ENCODE peak calls at places on chromosomes 13 and 19, in nine cellular contexts. H is spleen, L is stomach, B is GM23338, F is sigmoid colon, T is H1, M is HCT116, O is HepG2, N is transverse colon. K is an unnamed sample.

GRCh38 chr13:69571606-69572323 is 535.9 kb upstream of the ATXN8OS start:
- DNase-seq in N (no peak), O (no peak), B (no peak), M (no peak), T (no peak), H (no peak), F (no peak), L (no peak), K (no peak)

GRCh38 chr19:48006762-48007161 is 12.3 kb downstream of the ELSPBP1 start:
- DNase-seq in T (peak; percentile 1), L (no peak), O (peak; percentile 15), F (no peak), B (peak; percentile 83), M (peak; percentile 32), N (no peak), H (no peak), K (no peak)

GRCh38 chr13:87669379-87669978 is 1.7 kb upstream of the SLITRK5 start:
- DNase-seq in B (peak; percentile 76), F (no peak), L (no peak), H (no peak), M (no peak), N (no peak), O (peak; percentile 9), T (no peak), K (no peak)

GRCh38 chr19:13149628-13150186 is 468 bp downstream of the STX10 start:
- DNase-seq in B (peak; percentile 76), H (peak; percentile 94), O (peak; percentile 37), L (peak; percentile 61), F (peak; percentile 84), T (no peak), M (no peak), N (peak; percentile 68), K (no peak)

GRCh38 chr19:4744451-4745170 is 21.0 kb upstream of the DPP9 start:
- DNase-seq in T (no peak), N (no peak), M (no peak), H (no peak), F (peak; percentile 81), B (no peak), O (no peak), L (no peak), K (peak; percentile 57)

GRCh38 chr19:35039881-35040456 is 1.6 kb upstream of the HPN start:
- DNase-seq in O (peak; percentile 70), T (no peak), L (no peak), F (no peak), H (no peak), M (no peak), B (peak; percentile 52), N (no peak), K (no peak)

GRCh38 chr13:28340272-28340793 is 154.6 kb downstream of the FLT1 start:
- DNase-seq in F (no peak), H (no peak), B (no peak), T (no peak), O (no peak), N (no peak), L (no peak), M (no peak), K (no peak)

GRCh38 chr13:51564671-51565070 is 19.6 kb upstream of the WDFY2 start:
- DNase-seq in N (no peak), O (no peak), F (no peak), T (no peak), L (no peak), B (no peak), H (no peak), M (no peak), K (no peak)

GRCh38 chr19:40592170-40592569 is 9.0 kb upstream of the LTBP4 start:
- DNase-seq in M (no peak), F (no peak), B (peak; percentile 89), L (no peak), H (no peak), O (peak; percentile 36), T (no peak), N (no peak), K (no peak)

GRCh38 chr19:55528030-55528801 is 8.7 kb downstream of the SBK2 start:
- DNase-seq in N (no peak), B (no peak), F (no peak), T (no peak), L (no peak), H (no peak), M (no peak), O (peak; percentile 30), K (no peak)

GRCh38 chr19:38478273-38478971 is 44.9 kb downstream of the RYR1 start:
- DNase-seq in T (no peak), L (no peak), M (peak; percentile 35), O (peak; percentile 36), H (no peak), B (peak; percentile 39), N (no peak), F (no peak), K (no peak)

GRCh38 chr13:105971312-105971711 is 564.1 kb downstream of the EFNB2 start:
- DNase-seq in T (no peak), L (no peak), O (no peak), B (no peak), M (no peak), N (no peak), F (no peak), H (no peak), K (no peak)

GRCh38 chr19:57935731-57936130 is 529 bp upstream of the ZNF418 start:
- DNase-seq in T (no peak), N (no peak), O (no peak), L (no peak), B (no peak), H (no peak), M (no peak), F (no peak), K (no peak)

GRCh38 chr19:54426291-54426918 is 11.1 kb downstream of the TTYH1 start:
- DNase-seq in O (no peak), T (no peak), B (no peak), M (no peak), L (no peak), H (no peak), F (no peak), N (no peak), K (no peak)

GRCh38 chr13:79810671-79811070 is 329.7 kb downstream of the NDFIP2 start:
- DNase-seq in T (no peak), F (no peak), L (no peak), O (no peak), N (no peak), B (peak; percentile 72), H (no peak), M (no peak), K (no peak)

GRCh38 chr19:33238750-33239149 is 13.1 kb upstream of the SLC7A10 start:
- DNase-seq in N (no peak), O (no peak), F (no peak), B (no peak), H (peak; percentile 31), M (no peak), T (no peak), L (no peak), K (no peak)

GRCh38 chr13:113207890-113208423 is 512 bp downstream of the PCID2 start:
- DNase-seq in M (no peak), N (peak; percentile 43), B (peak; percentile 70), H (no peak), O (peak; percentile 26), T (no peak), F (no peak), L (no peak), K (no peak)

GRCh38 chr13:57045816-57046691 is 94.7 kb upstream of the PRR20A start:
- DNase-seq in L (no peak), H (no peak), M (no peak), F (no peak), B (no peak), T (no peak), N (no peak), O (no peak), K (no peak)

GRCh38 chr19:31676271-31677004 is 327.2 kb upstream of the TSHZ3 start:
- DNase-seq in B (peak; percentile 71), T (peak; percentile 13), H (no peak), L (no peak), N (no peak), F (no peak), O (no peak), M (no peak), K (no peak)
- TF ChIP-seq CTCF in B (peak; percentile 63), T (peak; percentile 31), H (no peak), L (no peak), N (no peak), F (peak; percentile 23), O (peak; percentile 52), M (no peak), K (no peak)

GRCh38 chr13:90615767-90616166 is 731.7 kb upstream of the MIR17HG start:
- DNase-seq in T (no peak), N (no peak), M (no peak), F (no peak), B (no peak), O (no peak), H (no peak), L (no peak), K (no peak)
- TF ChIP-seq POLR2AphosphoS5 in T (no peak), N (no peak), M (no peak), F (no peak), B (no peak), O (no peak), H (no peak), L (no peak), K (no peak)

DNA sequence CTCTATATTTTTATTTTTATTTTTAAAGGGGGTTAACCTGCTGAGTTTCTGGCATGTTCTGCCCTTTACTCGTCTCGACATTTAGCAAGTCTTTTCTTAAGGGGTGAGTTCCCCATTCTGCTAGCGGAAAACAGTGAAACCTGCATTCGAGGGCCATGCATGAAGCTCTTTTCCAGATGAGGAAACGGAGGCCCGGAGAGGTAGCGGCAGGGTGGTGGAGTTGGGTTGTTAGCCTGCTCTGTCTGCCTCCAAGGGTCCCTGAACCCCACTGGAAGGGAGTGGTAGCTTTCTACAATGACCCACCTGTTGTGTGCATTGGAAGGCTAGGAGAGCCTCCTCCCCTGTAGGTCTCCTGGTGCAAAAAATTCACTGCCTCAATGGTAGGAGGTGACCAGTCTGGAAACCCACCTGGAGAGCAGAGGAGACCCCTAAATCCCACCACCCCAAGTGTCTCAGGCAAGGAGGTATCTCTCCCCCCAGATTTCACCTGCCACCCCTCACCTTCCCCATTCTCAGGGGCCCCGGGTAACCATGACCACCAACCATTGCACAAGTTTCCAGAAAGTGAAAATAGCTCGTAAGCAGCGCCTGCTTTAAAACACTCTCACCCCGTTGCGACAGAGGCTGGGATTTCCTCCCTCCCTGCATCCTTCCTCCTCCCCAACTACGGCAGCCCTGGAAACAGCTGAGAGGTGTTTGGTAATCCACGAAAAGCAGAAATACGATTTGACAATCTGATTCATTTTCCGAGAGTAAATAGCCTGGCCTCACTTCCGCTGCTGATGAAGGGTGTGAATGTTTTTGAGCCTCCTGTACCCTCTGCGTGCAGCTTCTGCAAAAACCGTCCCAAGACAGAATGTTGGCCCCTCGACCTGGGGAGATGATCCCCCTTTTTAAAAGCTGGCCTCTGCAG is 3.5 kb downstream of the KLF2 start:
- DNase-seq in M (no peak), T (no peak), N (peak; percentile 75), O (no peak), L (peak; percentile 73), H (peak; percentile 91), B (no peak), F (peak; percentile 96), K (no peak)
- H3K4me3 ChIP-seq in M (no peak overlapping the region), T (no peak overlapping the region), N (peak overlapping the region; percentile 53), O (no peak overlapping the region), L (peak overlapping the region; percentile 77), H (peak overlapping the region; percentile 81), B (no peak overlapping the region), F (peak overlapping the region; percentile 58), K (peak overlapping the region; percentile 94)

DNA sequence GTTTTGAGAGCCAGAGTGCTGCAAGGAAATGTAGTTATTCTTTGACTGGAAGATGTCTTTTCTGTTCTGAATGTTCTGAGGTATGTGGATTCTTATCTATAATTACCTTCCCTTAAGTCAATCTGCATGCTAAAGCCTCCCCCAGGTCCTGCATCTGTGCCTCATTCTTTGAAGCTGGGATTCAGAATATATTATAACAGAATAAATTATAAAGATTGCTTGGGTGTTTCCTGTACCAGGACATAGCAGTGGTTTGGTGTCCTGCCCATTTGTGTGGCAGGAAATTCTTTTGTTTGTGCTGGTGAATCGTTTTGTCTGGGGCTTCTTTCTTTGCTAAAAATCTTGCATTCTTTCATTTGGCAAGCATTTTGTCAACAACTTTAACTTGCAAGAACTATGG is 60.2 kb downstream of the ITGBL1 start:
- DNase-seq in M (no peak), F (no peak), H (no peak), O (no peak), L (no peak), B (no peak), N (no peak), T (no peak), K (no peak)
- TF ChIP-seq CTCF in M (no peak), F (no peak), H (no peak), O (no peak), L (no peak), B (no peak), N (no peak), T (no peak), K (no peak)

K was measured in breast epithelium.